ENCODE peak calls at places on chromosomes 16 and 17, in six cellular contexts. I is prostate gland; R is lower lobe of right lung; F is body of pancreas; G is adrenal gland; Z is CD4-positive, alpha-beta T cell. E is an unnamed sample.

GRCh38 chr17:5078106-5079028 is at the start of gene ZFP3:
- DNase-seq in I (peak; percentile 75), R (peak; percentile 93), F (peak; percentile 85), G (peak; percentile 81), Z (peak; percentile 66), E (peak; percentile 82)

GRCh38 chr17:29390856-29391631 is 881 bp downstream of the TAOK1 start:
- DNase-seq in I (peak; percentile 9), R (no peak), F (peak; percentile 12), G (no peak), Z (no peak), E (peak; percentile 27)

GRCh38 chr16:19528666-19529065 is 4.9 kb downstream of the CCP110 start:
- DNase-seq in I (no peak), R (no peak), F (no peak), G (no peak), Z (no peak), E (no peak)

GRCh38 chr16:46884513-46885293 is 541 bp downstream of the GPT2 start:
- DNase-seq in I (no peak), R (no peak), F (peak; percentile 67), G (peak; percentile 27), Z (no peak), E (no peak)

GRCh38 chr17:67244621-67245072 is 349 bp downstream of the HELZ start:
- DNase-seq in I (peak; percentile 7), R (peak; percentile 51), F (no peak), G (no peak), Z (no peak), E (no peak)

GRCh38 chr16:87152221-87152755 is 164.9 kb downstream of the C16orf95 start:
- DNase-seq in I (no peak), R (no peak), F (no peak), G (no peak), Z (no peak), E (no peak)

GRCh38 chr16:15650698-15651161 is 685 bp downstream of the NDE1 start:
- DNase-seq in I (no peak), R (peak; percentile 48), F (no peak), G (no peak), Z (no peak), E (no peak)

GRCh38 chr17:73841431-73842060 is 197.3 kb upstream of the SDK2 start:
- DNase-seq in I (no peak), R (no peak), F (no peak), G (no peak), Z (peak; percentile 37), E (no peak)

GRCh38 chr17:55430531-55431228 is 9.0 kb upstream of the MMD start:
- DNase-seq in I (no peak), R (no peak), F (no peak), G (no peak), Z (no peak), E (no peak)

GRCh38 chr17:74807925-74808324 is 31.8 kb upstream of the NAT9 start:
- DNase-seq in I (no peak), R (no peak), F (no peak), G (no peak), Z (no peak), E (no peak)

GRCh38 chr17:81932333-81932983 is 4.6 kb downstream of the PYCR1 start:
- DNase-seq in I (no peak), R (no peak), F (no peak), G (no peak), Z (no peak), E (no peak)

GRCh38 chr17:61331886-61332285 is 67.8 kb upstream of the TBX2 start:
- DNase-seq in I (no peak), R (no peak), F (no peak), G (no peak), Z (no peak), E (no peak)

GRCh38 chr16:48382131-48382530 is 3.1 kb downstream of the SIAH1 start:
- DNase-seq in I (no peak), R (no peak), F (no peak), G (no peak), Z (no peak), E (no peak)

GRCh38 chr17:69575346-69575761 is 160.9 kb downstream of the MAP2K6 start:
- DNase-seq in I (no peak), R (no peak), F (no peak), G (no peak), Z (no peak), E (no peak)

GRCh38 chr16:75104836-75105235 is 11.7 kb downstream of the LDHD start:
- DNase-seq in I (no peak), R (no peak), F (no peak), G (no peak), Z (no peak), E (no peak)

GRCh38 chr17:65538679-65539529 is 22.5 kb downstream of the AXIN2 start:
- DNase-seq in I (no peak), R (no peak), F (no peak), G (no peak), Z (no peak), E (no peak)

GRCh38 chr16:73145166-73145565 is 97.2 kb upstream of the ZFHX3 start:
- DNase-seq in I (no peak), R (no peak), F (no peak), G (no peak), Z (no peak), E (no peak)

GRCh38 chr16:73142995-73143394 is 95.1 kb upstream of the ZFHX3 start:
- DNase-seq in I (no peak), R (no peak), F (no peak), G (no peak), Z (no peak), E (no peak)

GRCh38 chr16:73140944-73141343 is 93.0 kb upstream of the ZFHX3 start:
- DNase-seq in I (no peak), R (no peak), F (no peak), G (no peak), Z (no peak), E (no peak)

GRCh38 chr16:73142069-73142880 is 94.3 kb upstream of the ZFHX3 start:
- DNase-seq in I (no peak), R (no peak), F (no peak), G (no peak), Z (no peak), E (no peak)

GRCh38 chr16:73143681-73144370 is 95.9 kb upstream of the ZFHX3 start:
- DNase-seq in I (no peak), R (no peak), F (no peak), G (no peak), Z (no peak), E (no peak)
- H3K27ac ChIP-seq in I (no peak overlapping the region), R (peak overlapping the region; percentile 20), F (no peak overlapping the region), G (no peak overlapping the region), Z (no peak overlapping the region), E (no peak overlapping the region)

DNA sequence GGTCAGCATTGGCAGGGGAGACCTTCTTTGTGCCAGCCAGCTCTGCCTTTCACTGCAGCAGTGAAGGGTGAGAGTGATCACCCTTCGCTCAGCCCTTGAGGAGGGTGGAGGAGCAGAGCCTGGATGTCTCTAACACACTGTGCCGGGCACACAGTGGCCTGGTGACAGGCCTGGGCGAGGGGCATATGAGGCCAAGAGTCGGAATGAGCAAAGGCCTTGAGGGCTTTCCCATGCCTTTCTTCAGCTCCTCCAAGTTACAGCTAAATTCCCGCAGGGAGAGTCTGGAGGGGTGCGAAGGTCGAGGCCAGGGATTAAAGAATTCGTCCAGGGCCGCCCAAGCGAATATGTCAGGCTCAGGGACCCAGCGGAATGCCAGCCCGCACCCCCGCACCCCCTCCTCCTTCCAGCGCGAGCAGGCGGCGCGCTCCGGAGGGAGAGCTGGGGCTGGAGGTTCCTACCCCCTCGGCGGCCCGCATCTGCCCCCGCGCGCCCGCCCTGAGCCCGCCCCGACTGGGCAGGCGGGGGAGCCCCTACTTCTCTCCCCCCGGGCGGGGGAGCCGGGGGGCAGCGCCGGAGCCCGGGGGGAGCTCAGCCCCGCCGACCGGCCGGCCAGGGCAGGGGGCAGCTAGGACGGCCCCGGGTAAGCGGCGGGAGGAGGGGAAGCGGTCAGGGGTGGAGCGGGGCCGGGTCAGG is at the start of gene RASL10B:
- DNase-seq in I (peak; percentile 30), R (peak; percentile 60), F (peak; percentile 70), G (peak; percentile 66), Z (peak; percentile 38), E (peak; percentile 42)
- H3K27ac ChIP-seq in I (peak within 1 kb of the TSS; percentile 3), R (no peak within 1 kb of the TSS), F (peak within 1 kb of the TSS; percentile 42), G (no peak within 1 kb of the TSS), Z (no peak within 1 kb of the TSS), E (peak within 1 kb of the TSS; percentile 44)

GRCh38 chr17:45162022-45162687 is 480 bp downstream of the HEXIM2 start:
- DNase-seq in I (no peak), R (peak; percentile 56), F (no peak), G (no peak), Z (no peak), E (no peak)
- H3K27ac ChIP-seq in I (peak overlapping the region; percentile 100), R (peak overlapping the region; percentile 72), F (peak overlapping the region; percentile 38), G (peak overlapping the region; percentile 24), Z (no peak overlapping the region), E (peak overlapping the region; percentile 99)

DNA sequence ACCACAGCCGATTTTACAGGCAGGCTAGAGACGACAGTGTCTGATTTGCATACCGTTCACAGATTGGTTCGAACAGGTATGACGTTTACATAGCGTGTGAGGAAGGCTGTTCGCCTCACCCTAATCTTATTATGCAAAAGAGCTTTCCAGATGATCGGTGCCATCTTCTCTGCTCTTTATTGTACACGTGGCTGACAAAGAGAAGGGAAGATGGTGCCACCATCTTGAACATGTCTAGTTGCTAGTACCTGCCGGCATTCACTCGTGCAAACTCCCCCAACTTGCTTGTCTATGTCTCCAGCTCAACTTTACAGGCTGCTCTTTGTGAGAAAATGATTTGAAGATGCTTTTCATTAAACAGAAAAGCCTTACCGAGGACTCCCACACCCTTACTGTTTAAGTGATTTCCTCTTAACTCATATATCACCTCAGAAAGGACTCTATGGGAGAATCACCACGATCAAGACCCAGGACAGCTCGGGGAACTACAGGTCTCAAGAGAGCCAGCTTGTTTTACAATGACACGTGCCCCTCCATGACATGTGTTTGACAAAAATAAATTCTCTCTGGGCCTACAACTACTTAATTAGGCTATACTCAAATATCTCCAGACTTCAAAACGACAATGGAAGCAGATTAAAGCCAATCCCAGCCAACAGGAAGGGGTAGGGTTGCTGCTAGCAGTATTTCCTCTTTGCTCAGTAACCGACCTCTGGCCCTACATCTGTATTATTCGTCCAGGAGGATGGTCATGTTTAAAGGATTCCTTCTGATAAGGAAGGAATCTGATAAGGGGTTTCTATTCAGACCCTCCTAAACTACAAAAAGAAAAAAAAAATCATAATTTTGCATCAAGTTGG is 480.6 kb downstream of the TMEM114 start:
- DNase-seq in I (no peak), R (no peak), F (no peak), G (no peak), Z (no peak), E (no peak)
- H3K27ac ChIP-seq in I (no peak overlapping the region), R (no peak overlapping the region), F (no peak overlapping the region), G (no peak overlapping the region), Z (no peak overlapping the region), E (no peak overlapping the region)

GRCh38 chr16:3584412-3584811 is 7.2 kb upstream of the NLRC3 start:
- DNase-seq in I (no peak), R (no peak), F (no peak), G (no peak), Z (no peak), E (no peak)

GRCh38 chr16:3580686-3581085 is 3.5 kb upstream of the NLRC3 start:
- DNase-seq in I (no peak), R (no peak), F (no peak), G (no peak), Z (no peak), E (no peak)

GRCh38 chr16:3583303-3584038 is 6.3 kb upstream of the NLRC3 start:
- DNase-seq in I (no peak), R (no peak), F (no peak), G (no peak), Z (no peak), E (no peak)

GRCh38 chr16:3581392-3581791 is 4.2 kb upstream of the NLRC3 start:
- DNase-seq in I (no peak), R (no peak), F (no peak), G (no peak), Z (no peak), E (no peak)

GRCh38 chr16:3582276-3583165 is 5.3 kb upstream of the NLRC3 start:
- DNase-seq in I (no peak), R (no peak), F (no peak), G (no peak), Z (no peak), E (no peak)
- H3K27ac ChIP-seq in I (no peak overlapping the region), R (no peak overlapping the region), F (no peak overlapping the region), G (no peak overlapping the region), Z (no peak overlapping the region), E (no peak overlapping the region)

E was measured in caudate nucleus.